ENCODE peak calls at places on chromosomes 3 and 15, in eight cellular contexts. One of them, this sample, is unnamed.

GRCh38 chr15:33200903-33201302 is 6.4 kb upstream of the FMN1 start:
- DNase-seq in endothelial cell: no peak
- DNase-seq in endodermal cell: no peak
- DNase-seq in PC-3: peak
- DNase-seq in ovary: no peak
- DNase-seq in CD4-positive, alpha-beta T cell: no peak
- DNase-seq in tibial artery: no peak
- DNase-seq in mucosa of descending colon: no peak
- DNase-seq in this sample: no peak

GRCh38 chr15:60006203-60006782 is 2.2 kb downstream of the FOXB1 start:
- DNase-seq in endothelial cell: peak
- DNase-seq in endodermal cell: peak
- DNase-seq in PC-3: peak
- DNase-seq in ovary: no peak
- DNase-seq in CD4-positive, alpha-beta T cell: peak
- DNase-seq in tibial artery: no peak
- DNase-seq in mucosa of descending colon: peak
- DNase-seq in this sample: peak

GRCh38 chr3:52845157-52845556 is 10.3 kb upstream of the MUSTN1 start:
- DNase-seq in endothelial cell: no peak
- DNase-seq in endodermal cell: no peak
- DNase-seq in PC-3: no peak
- DNase-seq in ovary: peak
- DNase-seq in CD4-positive, alpha-beta T cell: no peak
- DNase-seq in tibial artery: peak
- DNase-seq in mucosa of descending colon: no peak
- DNase-seq in this sample: no peak

GRCh38 chr3:106610362-106610997 is 741.7 kb upstream of the CBLB start:
- DNase-seq in endothelial cell: no peak
- DNase-seq in endodermal cell: no peak
- DNase-seq in PC-3: peak
- DNase-seq in ovary: no peak
- DNase-seq in CD4-positive, alpha-beta T cell: no peak
- DNase-seq in tibial artery: no peak
- DNase-seq in mucosa of descending colon: no peak
- DNase-seq in this sample: no peak

GRCh38 chr3:36926292-36926897 is 18.5 kb downstream of the TRANK1 start:
- DNase-seq in endothelial cell: no peak
- DNase-seq in endodermal cell: peak
- DNase-seq in PC-3: no peak
- DNase-seq in ovary: no peak
- DNase-seq in CD4-positive, alpha-beta T cell: no peak
- DNase-seq in tibial artery: no peak
- DNase-seq in mucosa of descending colon: no peak
- DNase-seq in this sample: no peak

GRCh38 chr15:71612066-71612715 is 198.2 kb upstream of the NR2E3 start:
- DNase-seq in endothelial cell: no peak
- DNase-seq in endodermal cell: no peak
- DNase-seq in PC-3: no peak
- DNase-seq in ovary: peak
- DNase-seq in CD4-positive, alpha-beta T cell: no peak
- DNase-seq in tibial artery: no peak
- DNase-seq in mucosa of descending colon: no peak
- DNase-seq in this sample: no peak

GRCh38 chr15:48672206-48672605 is 26.7 kb upstream of the FBN1 start:
- DNase-seq in endothelial cell: no peak
- DNase-seq in endodermal cell: no peak
- DNase-seq in PC-3: no peak
- DNase-seq in ovary: no peak
- DNase-seq in CD4-positive, alpha-beta T cell: no peak
- DNase-seq in tibial artery: no peak
- DNase-seq in mucosa of descending colon: no peak
- DNase-seq in this sample: no peak

GRCh38 chr15:98025237-98025636 is 64.7 kb downstream of the ARRDC4 start:
- DNase-seq in endothelial cell: no peak
- DNase-seq in endodermal cell: no peak
- DNase-seq in PC-3: peak
- DNase-seq in ovary: no peak
- DNase-seq in CD4-positive, alpha-beta T cell: no peak
- DNase-seq in tibial artery: no peak
- DNase-seq in mucosa of descending colon: no peak
- DNase-seq in this sample: no peak

GRCh38 chr3:159763466-159764210 is 225.0 kb upstream of the IL12A start:
- DNase-seq in endothelial cell: peak
- DNase-seq in endodermal cell: peak
- DNase-seq in PC-3: peak
- DNase-seq in ovary: peak
- DNase-seq in CD4-positive, alpha-beta T cell: no peak
- DNase-seq in tibial artery: peak
- DNase-seq in mucosa of descending colon: peak
- DNase-seq in this sample: peak

GRCh38 chr3:176431986-176432385 is 765.3 kb downstream of the TBL1XR1 start:
- DNase-seq in endothelial cell: no peak
- DNase-seq in endodermal cell: no peak
- DNase-seq in PC-3: no peak
- DNase-seq in ovary: no peak
- DNase-seq in CD4-positive, alpha-beta T cell: no peak
- DNase-seq in tibial artery: no peak
- DNase-seq in mucosa of descending colon: no peak
- DNase-seq in this sample: no peak

GRCh38 chr3:64584193-64584592 is 103.6 kb downstream of the ADAMTS9 start:
- DNase-seq in endothelial cell: no peak
- DNase-seq in endodermal cell: no peak
- DNase-seq in PC-3: no peak
- DNase-seq in ovary: no peak
- DNase-seq in CD4-positive, alpha-beta T cell: no peak
- DNase-seq in tibial artery: no peak
- DNase-seq in mucosa of descending colon: no peak
- DNase-seq in this sample: no peak

GRCh38 chr3:186097663-186098451 is 11.0 kb downstream of the ETV5 start:
- DNase-seq in endothelial cell: peak
- DNase-seq in endodermal cell: peak
- DNase-seq in PC-3: peak
- DNase-seq in ovary: no peak
- DNase-seq in CD4-positive, alpha-beta T cell: no peak
- DNase-seq in tibial artery: peak
- DNase-seq in mucosa of descending colon: peak
- DNase-seq in this sample: peak

GRCh38 chr15:70488002-70488605 is 275.3 kb downstream of the UACA start:
- DNase-seq in endothelial cell: peak
- DNase-seq in endodermal cell: peak
- DNase-seq in PC-3: peak
- DNase-seq in ovary: peak
- DNase-seq in CD4-positive, alpha-beta T cell: peak
- DNase-seq in tibial artery: peak
- DNase-seq in mucosa of descending colon: no peak
- DNase-seq in this sample: peak

GRCh38 chr3:39548282-39548681 is 80.8 kb downstream of the MOBP start:
- DNase-seq in endothelial cell: no peak
- DNase-seq in endodermal cell: no peak
- DNase-seq in PC-3: no peak
- DNase-seq in ovary: no peak
- DNase-seq in CD4-positive, alpha-beta T cell: no peak
- DNase-seq in tibial artery: no peak
- DNase-seq in mucosa of descending colon: no peak
- DNase-seq in this sample: no peak

GRCh38 chr3:23114479-23114878 is 88.6 kb upstream of the UBE2E2 start:
- DNase-seq in endothelial cell: no peak
- DNase-seq in endodermal cell: no peak
- DNase-seq in PC-3: peak
- DNase-seq in ovary: no peak
- DNase-seq in CD4-positive, alpha-beta T cell: no peak
- DNase-seq in tibial artery: no peak
- DNase-seq in mucosa of descending colon: no peak
- DNase-seq in this sample: no peak

GRCh38 chr3:45123030-45123429 is 23.1 kb downstream of the CDCP1 start:
- DNase-seq in endothelial cell: no peak
- DNase-seq in endodermal cell: no peak
- DNase-seq in PC-3: peak
- DNase-seq in ovary: no peak
- DNase-seq in CD4-positive, alpha-beta T cell: no peak
- DNase-seq in tibial artery: no peak
- DNase-seq in mucosa of descending colon: no peak
- DNase-seq in this sample: no peak

GRCh38 chr3:45119824-45120614 is 26.2 kb downstream of the CDCP1 start:
- DNase-seq in endothelial cell: no peak
- DNase-seq in endodermal cell: no peak
- DNase-seq in PC-3: peak
- DNase-seq in ovary: no peak
- DNase-seq in CD4-positive, alpha-beta T cell: no peak
- DNase-seq in tibial artery: no peak
- DNase-seq in mucosa of descending colon: no peak
- DNase-seq in this sample: no peak

GRCh38 chr3:45118615-45119062 is 27.5 kb downstream of the CDCP1 start:
- DNase-seq in endothelial cell: no peak
- DNase-seq in endodermal cell: no peak
- DNase-seq in PC-3: no peak
- DNase-seq in ovary: no peak
- DNase-seq in CD4-positive, alpha-beta T cell: no peak
- DNase-seq in tibial artery: no peak
- DNase-seq in mucosa of descending colon: no peak
- DNase-seq in this sample: no peak

GRCh38 chr3:45123841-45124269 is 22.3 kb downstream of the CDCP1 start:
- DNase-seq in endothelial cell: no peak
- DNase-seq in endodermal cell: no peak
- DNase-seq in PC-3: peak
- DNase-seq in ovary: no peak
- DNase-seq in CD4-positive, alpha-beta T cell: no peak
- DNase-seq in tibial artery: no peak
- DNase-seq in mucosa of descending colon: no peak
- DNase-seq in this sample: no peak

DNA sequence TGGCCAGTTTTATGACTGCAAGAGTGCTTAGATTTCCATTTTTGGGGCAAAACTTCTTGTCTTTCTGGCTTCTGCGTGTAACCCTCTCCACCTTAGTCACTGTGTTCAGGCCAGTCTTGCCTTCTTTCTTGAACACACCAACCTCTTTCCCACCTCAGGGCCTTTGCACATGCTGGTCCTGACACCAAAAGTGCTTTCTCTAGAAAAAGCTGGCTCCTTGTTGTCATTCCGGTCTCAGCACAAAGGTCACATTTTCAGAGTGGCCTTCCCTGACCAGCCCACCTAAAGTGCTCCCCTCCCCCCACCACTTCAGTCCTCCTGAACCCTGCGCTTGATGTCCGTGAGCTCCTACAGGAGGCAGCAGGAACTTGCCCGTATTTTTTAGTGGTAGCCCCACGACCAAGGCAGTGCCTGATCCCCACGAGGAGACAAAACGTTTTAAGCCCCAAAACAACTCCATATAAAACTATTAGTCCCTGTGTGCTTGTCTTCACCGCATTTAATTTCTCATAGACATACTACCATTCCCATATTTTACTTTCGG is 25.5 kb downstream of the CDCP1 start:
- DNase-seq in endothelial cell: no peak
- DNase-seq in endodermal cell: no peak
- DNase-seq in PC-3: no peak
- DNase-seq in ovary: no peak
- DNase-seq in CD4-positive, alpha-beta T cell: no peak
- DNase-seq in tibial artery: no peak
- DNase-seq in mucosa of descending colon: no peak
- DNase-seq in this sample: no peak
- TF ChIP-seq CTCF in endothelial cell: no peak
- TF ChIP-seq CTCF in endodermal cell: peak
- TF ChIP-seq CTCF in PC-3: no peak
- TF ChIP-seq CTCF in ovary: no peak
- TF ChIP-seq CTCF in CD4-positive, alpha-beta T cell: no peak
- TF ChIP-seq CTCF in tibial artery: no peak
- TF ChIP-seq CTCF in mucosa of descending colon: no peak
- TF ChIP-seq CTCF in this sample: no peak

DNA sequence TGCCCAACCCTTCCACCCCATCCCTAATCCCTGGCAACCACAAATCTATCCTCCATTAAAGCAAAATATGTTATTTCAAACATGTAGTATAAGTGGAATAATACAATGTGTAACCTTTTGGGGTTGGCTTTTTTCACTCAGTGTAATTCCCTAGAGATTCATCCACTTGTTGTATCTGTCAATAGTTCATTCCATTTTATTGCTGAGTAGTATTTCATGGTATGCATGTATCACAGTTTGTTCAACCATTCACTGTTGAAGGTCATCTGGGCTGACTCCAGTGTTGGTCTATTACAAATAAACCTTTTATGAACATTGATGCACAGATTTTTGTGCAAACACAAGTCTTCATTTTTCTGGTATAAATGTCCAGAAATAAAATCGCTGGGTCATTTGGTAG is 38.8 kb downstream of the BSN start:
- DNase-seq in endothelial cell: no peak
- DNase-seq in endodermal cell: no peak
- DNase-seq in PC-3: peak
- DNase-seq in ovary: no peak
- DNase-seq in CD4-positive, alpha-beta T cell: no peak
- DNase-seq in tibial artery: no peak
- DNase-seq in mucosa of descending colon: no peak
- DNase-seq in this sample: no peak
- TF ChIP-seq CTCF in endothelial cell: no peak
- TF ChIP-seq CTCF in endodermal cell: no peak
- TF ChIP-seq CTCF in PC-3: no peak
- TF ChIP-seq CTCF in ovary: no peak
- TF ChIP-seq CTCF in CD4-positive, alpha-beta T cell: no peak
- TF ChIP-seq CTCF in tibial artery: no peak
- TF ChIP-seq CTCF in mucosa of descending colon: no peak
- TF ChIP-seq CTCF in this sample: no peak

GRCh38 chr15:30903497-30904187 is at the start of gene FAN1:
- DNase-seq in endothelial cell: peak
- DNase-seq in endodermal cell: peak
- DNase-seq in PC-3: peak
- DNase-seq in ovary: peak
- DNase-seq in CD4-positive, alpha-beta T cell: peak
- DNase-seq in tibial artery: peak
- DNase-seq in mucosa of descending colon: peak
- DNase-seq in this sample: peak
- TF ChIP-seq CTCF in endothelial cell: no peak
- TF ChIP-seq CTCF in endodermal cell: no peak
- TF ChIP-seq CTCF in PC-3: no peak
- TF ChIP-seq CTCF in ovary: no peak
- TF ChIP-seq CTCF in CD4-positive, alpha-beta T cell: no peak
- TF ChIP-seq CTCF in tibial artery: no peak
- TF ChIP-seq CTCF in mucosa of descending colon: no peak
- TF ChIP-seq CTCF in this sample: no peak

DNA sequence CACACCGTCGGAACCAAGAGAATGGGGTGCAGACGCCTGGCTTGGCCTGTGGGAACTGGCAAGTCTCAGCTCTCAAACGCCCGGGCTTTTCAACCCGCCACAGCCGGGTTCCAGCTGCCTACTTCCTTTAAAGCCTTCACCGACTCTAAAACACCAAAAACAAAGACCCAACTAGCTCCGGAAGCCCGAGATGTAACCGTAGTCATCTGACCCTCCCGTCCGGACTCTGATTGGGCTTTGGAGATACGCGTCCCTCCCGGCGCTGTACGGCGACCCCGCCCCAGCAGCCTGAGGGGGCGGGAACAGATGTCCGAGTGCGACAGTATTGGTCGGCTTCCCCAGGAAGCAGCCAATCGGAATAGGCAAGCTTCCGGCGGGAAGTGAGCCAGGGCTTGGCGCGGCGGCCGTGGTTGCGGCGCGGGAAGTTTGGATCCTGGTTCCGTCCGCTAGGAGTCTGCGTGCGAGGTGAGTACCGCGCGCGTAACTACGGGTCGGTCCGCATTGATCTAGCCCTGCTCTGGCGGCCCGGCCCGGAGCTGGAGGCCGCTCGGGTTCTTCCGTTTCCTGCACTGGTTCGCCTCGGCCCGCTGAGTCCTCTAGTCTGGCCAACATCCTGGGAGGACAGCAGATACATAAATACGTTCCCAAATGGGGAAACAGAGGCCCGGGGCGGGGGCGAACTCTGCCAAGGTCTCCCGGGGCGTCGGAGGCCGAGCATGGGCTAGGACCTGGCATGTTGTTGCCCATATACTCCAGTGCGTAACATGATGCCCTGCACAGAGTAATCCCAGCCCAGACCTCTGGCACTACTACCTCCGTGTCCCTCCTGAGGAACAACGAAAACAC is at the start of gene BLM:
- DNase-seq in endothelial cell: peak
- DNase-seq in endodermal cell: peak
- DNase-seq in PC-3: peak
- DNase-seq in ovary: peak
- DNase-seq in CD4-positive, alpha-beta T cell: peak
- DNase-seq in tibial artery: peak
- DNase-seq in mucosa of descending colon: peak
- DNase-seq in this sample: peak
- TF ChIP-seq CTCF in endothelial cell: peak
- TF ChIP-seq CTCF in endodermal cell: peak
- TF ChIP-seq CTCF in PC-3: no peak
- TF ChIP-seq CTCF in ovary: peak
- TF ChIP-seq CTCF in CD4-positive, alpha-beta T cell: peak
- TF ChIP-seq CTCF in tibial artery: peak
- TF ChIP-seq CTCF in mucosa of descending colon: peak
- TF ChIP-seq CTCF in this sample: peak

This sample was measured in nephron progenitor cell.